ENCODE peak calls at places on chromosome 2, in ten cellular contexts. W is lung microvascular endothelial cell; J is fibroblast of pulmonary artery; Y is activated CD8-positive, alpha-beta memory T cell treated with anti-CD3 and anti-CD28 coated beads for 1 hour; E is activated CD4-positive, CD25-positive, alpha-beta regulatory T cell treated with anti-CD3 and anti-CD28 coated beads, Interleukin-2, amount 50 U/mL, for 72 hours; B is activated CD4-positive, alpha-beta T cell treated with anti-CD3 and anti-CD28 coated beads, Interleukin-2, amount 10 ng/mL, durations not matched to agents 7 days and 5 days; F is stimulated activated CD8-positive, alpha-beta memory T cell treated with anti-CD3 and anti-CD28 coated beads, Interleukin-15, amount 100 ng/mL, for 1 hour; T is AG09309; A is CD8-positive, alpha-beta memory T cell; N is sciatic nerve. S is an unnamed sample.

GRCh38 chr2:216603884-216604245 is 29.4 kb upstream of the IGFBP2 start:
- DNase-seq in W (no peak), E (no peak), N (no peak), Y (no peak), A (no peak), J (no peak), F (no peak), B (no peak), T (no peak), S (no peak)

GRCh38 chr2:136117391-136117841 is 533 bp downstream of the CXCR4 start:
- DNase-seq in J (peak), F (no peak), Y (no peak), E (no peak), W (peak), T (no peak), B (peak), A (peak), N (peak), S (no peak)

GRCh38 chr2:98172951-98173350 is 86.0 kb downstream of the VWA3B start:
- DNase-seq in A (no peak), B (no peak), T (no peak), J (no peak), N (no peak), W (no peak), Y (no peak), F (no peak), E (no peak), S (peak)

GRCh38 chr2:65456886-65457285 is 24.5 kb upstream of the SPRED2 start:
- DNase-seq in J (no peak), W (no peak), T (no peak), E (no peak), A (no peak), N (no peak), B (no peak), Y (no peak), F (no peak), S (no peak)

GRCh38 chr2:37601569-37601968 is 69.9 kb downstream of the CDC42EP3 start:
- DNase-seq in J (no peak), N (no peak), E (no peak), T (no peak), W (no peak), Y (no peak), B (no peak), F (no peak), A (no peak), S (no peak)

GRCh38 chr2:76498387-76498786 is 787.7 kb upstream of the GCFC2 start:
- DNase-seq in W (no peak), E (no peak), A (no peak), N (no peak), F (no peak), Y (no peak), J (no peak), B (no peak), T (no peak), S (no peak)

GRCh38 chr2:105447476-105447875 is 48.6 kb upstream of the FHL2 start:
- DNase-seq in J (no peak), B (no peak), E (no peak), N (no peak), T (no peak), Y (no peak), W (no peak), A (no peak), F (no peak), S (no peak)

GRCh38 chr2:176490061-176490861 is 221.0 kb downstream of the MTX2 start:
- DNase-seq in J (peak), A (no peak), B (no peak), Y (no peak), F (no peak), E (no peak), W (no peak), N (peak), T (no peak), S (no peak)

GRCh38 chr2:160901631-160902030 is 258.6 kb upstream of the TANK start:
- DNase-seq in J (no peak), T (no peak), W (no peak), A (no peak), B (no peak), Y (no peak), N (no peak), F (no peak), E (no peak), S (no peak)

GRCh38 chr2:119233326-119234020 is 9.8 kb downstream of the STEAP3 start:
- DNase-seq in N (no peak), F (no peak), W (no peak), T (no peak), Y (no peak), J (peak), E (no peak), B (no peak), A (no peak), S (no peak)

GRCh38 chr2:24199968-24200590 is 25.2 kb downstream of the FAM228A start:
- DNase-seq in B (no peak), Y (no peak), A (no peak), J (no peak), N (no peak), T (no peak), W (no peak), F (no peak), E (no peak), S (no peak)

GRCh38 chr2:191512202-191512601 is 165.7 kb upstream of the NABP1 start:
- DNase-seq in F (no peak), T (no peak), N (no peak), W (no peak), E (no peak), B (no peak), Y (no peak), J (no peak), A (no peak), S (no peak)

GRCh38 chr2:101097638-101098037 is 53.5 kb downstream of the TBC1D8 start:
- DNase-seq in A (no peak), E (no peak), N (no peak), J (no peak), B (no peak), F (no peak), W (no peak), T (no peak), Y (no peak), S (no peak)

GRCh38 chr2:63029058-63029457 is 21.6 kb upstream of the OTX1 start:
- DNase-seq in N (no peak), A (no peak), Y (no peak), T (no peak), B (no peak), J (no peak), W (peak), E (no peak), F (no peak), S (no peak)

GRCh38 chr2:162524849-162525248 is 180.9 kb downstream of the GCA start:
- DNase-seq in N (no peak), F (no peak), T (no peak), A (no peak), J (no peak), Y (no peak), W (no peak), E (no peak), B (no peak), S (no peak)

GRCh38 chr2:15671409-15671808 is 79.7 kb downstream of the DDX1 start:
- DNase-seq in B (no peak), E (no peak), W (no peak), Y (no peak), F (no peak), J (no peak), T (no peak), N (no peak), A (no peak), S (no peak)

GRCh38 chr2:30334738-30335426 is 103.5 kb downstream of the LBH start:
- DNase-seq in E (no peak), T (no peak), N (no peak), F (no peak), W (peak), A (no peak), B (peak), J (no peak), Y (no peak), S (no peak)

GRCh38 chr2:28413152-28413895 is 20.7 kb downstream of the FOSL2 start:
- DNase-seq in A (no peak), B (no peak), J (no peak), T (no peak), F (no peak), W (peak), Y (no peak), N (no peak), E (peak), S (no peak)

GRCh38 chr2:150230616-150231015 is 256.9 kb downstream of the RND3 start:
- DNase-seq in W (no peak), F (no peak), E (no peak), N (no peak), B (no peak), A (no peak), Y (no peak), J (no peak), T (no peak), S (no peak)

GRCh38 chr2:180577567-180577966 is 402.8 kb upstream of the UBE2E3 start:
- DNase-seq in A (no peak), B (no peak), W (no peak), T (no peak), N (no peak), E (no peak), F (no peak), Y (no peak), J (peak), S (no peak)

GRCh38 chr2:172606285-172606684 is 50.4 kb downstream of the PDK1 start:
- DNase-seq in F (no peak), A (no peak), N (no peak), T (peak), Y (no peak), W (no peak), B (no peak), J (no peak), E (no peak), S (no peak)

GRCh38 chr2:238155761-238156694 is 2.7 kb upstream of the ERFE start:
- DNase-seq in Y (no peak), N (no peak), J (peak), A (no peak), E (no peak), W (no peak), T (no peak), B (no peak), F (no peak), S (no peak)

GRCh38 chr2:43823751-43824150 is 14.9 kb downstream of the ABCG5 start:
- DNase-seq in Y (no peak), A (no peak), W (no peak), F (no peak), E (no peak), J (no peak), N (no peak), B (no peak), T (no peak), S (no peak)

GRCh38 chr2:28691774-28692281 is 59.8 kb upstream of the PPP1CB start:
- DNase-seq in T (peak), Y (no peak), J (peak), W (peak), N (no peak), B (no peak), E (no peak), A (no peak), F (no peak), S (no peak)

GRCh38 chr2:108619916-108620620 is 85.8 kb downstream of the LIMS1 start:
- DNase-seq in A (no peak), J (no peak), Y (no peak), F (no peak), B (no peak), E (no peak), T (no peak), N (no peak), W (no peak), S (no peak)

GRCh38 chr2:232482301-232483238 is 5.1 kb downstream of the ECEL1 start:
- DNase-seq in E (peak), T (no peak), J (no peak), Y (no peak), N (no peak), B (no peak), A (no peak), F (no peak), W (no peak), S (peak)

GRCh38 chr2:188813315-188813714 is 160.9 kb upstream of the COL3A1 start:
- DNase-seq in T (no peak), W (no peak), E (no peak), F (no peak), J (peak), N (no peak), B (no peak), Y (no peak), A (no peak), S (no peak)

GRCh38 chr2:119598576-119598975 is 54.3 kb downstream of the CFAP221 start:
- DNase-seq in J (no peak), W (no peak), B (no peak), A (no peak), T (no peak), F (no peak), N (no peak), Y (no peak), E (no peak), S (no peak)

GRCh38 chr2:153543639-153544071 is 65.1 kb upstream of the RPRM start:
- DNase-seq in N (no peak), Y (no peak), E (no peak), F (no peak), T (no peak), J (no peak), W (no peak), A (no peak), B (no peak), S (no peak)

GRCh38 chr2:47204691-47205090 is 49.6 kb upstream of the STPG4 start:
- DNase-seq in Y (no peak), E (no peak), J (no peak), T (no peak), N (no peak), W (no peak), A (no peak), B (no peak), F (no peak), S (no peak)

GRCh38 chr2:209209943-209210342 is 213.9 kb upstream of the MAP2 start:
- DNase-seq in N (no peak), Y (no peak), W (no peak), B (no peak), T (no peak), A (no peak), E (no peak), F (no peak), J (no peak), S (no peak)

GRCh38 chr2:134706587-134707329 is 12.0 kb downstream of the TMEM163 start:
- DNase-seq in A (no peak), E (no peak), J (no peak), W (peak), T (no peak), F (no peak), N (no peak), Y (no peak), B (no peak), S (no peak)

GRCh38 chr2:232540441-232541041 is 1.0 kb downstream of the CHRNG start:
- DNase-seq in W (no peak), J (no peak), E (peak), N (peak), A (no peak), T (no peak), F (no peak), B (no peak), Y (no peak), S (no peak)

GRCh38 chr2:69253893-69254292 is 133.1 kb downstream of the GFPT1 start:
- DNase-seq in T (peak), A (no peak), E (no peak), F (no peak), W (peak), Y (no peak), B (no peak), J (peak), N (no peak), S (no peak)

GRCh38 chr2:146413086-146413610 is 1431.7 kb upstream of the ACVR2A start:
- DNase-seq in T (no peak), A (no peak), W (no peak), J (no peak), N (no peak), Y (no peak), E (no peak), B (no peak), F (no peak), S (no peak)